ENCODE peak calls at places on chromosome 13, in six cellular contexts. V, A, X, Z, B and O are unnamed samples.

GRCh38 chr13:104954210-104954609 is 1581.3 kb downstream of the EFNB2 start:
- DNase-seq in V (no peak), A (no peak), X (no peak), Z (no peak), B (peak), O (no peak)

GRCh38 chr13:98403076-98403475 is 173.8 kb downstream of the STK24 start:
- DNase-seq in V (no peak), A (no peak), X (no peak), Z (no peak), B (no peak), O (no peak)

GRCh38 chr13:48299591-48299990 is 4.0 kb upstream of the RB1 start:
- DNase-seq in V (no peak), A (no peak), X (no peak), Z (no peak), B (no peak), O (no peak)

GRCh38 chr13:99067160-99067985 is 89.5 kb upstream of the DOCK9 start:
- DNase-seq in V (peak), A (no peak), X (peak), Z (no peak), B (no peak), O (no peak)

GRCh38 chr13:70473912-70474311 is 365.7 kb upstream of the KLHL1 start:
- DNase-seq in V (no peak), A (no peak), X (no peak), Z (no peak), B (peak), O (no peak)

GRCh38 chr13:44365008-44365407 is 8.6 kb upstream of the SERP2 start:
- DNase-seq in V (no peak), A (no peak), X (no peak), Z (no peak), B (no peak), O (no peak)

GRCh38 chr13:37869506-37869755 is 141 bp downstream of the TRPC4 start:
- DNase-seq in V (no peak), A (no peak), X (no peak), Z (no peak), B (no peak), O (no peak)

GRCh38 chr13:112767506-112768471 is 78.0 kb downstream of the ATP11A start:
- DNase-seq in V (no peak), A (no peak), X (no peak), Z (no peak), B (peak), O (peak)

GRCh38 chr13:33763021-33763420 is 54.9 kb upstream of the RFC3 start:
- DNase-seq in V (no peak), A (no peak), X (no peak), Z (no peak), B (no peak), O (no peak)